ENCODE peak calls at places on chromosomes 5 and 9, in nine cellular contexts. J is psoas muscle, B is stomach, O is left lung, A is astrocyte of the spinal cord, T is kidney, F is heart right ventricle, X is cardiac muscle cell, H is A673. Y is an unnamed sample.

GRCh38 chr5:164319161-164319560 is 813.7 kb downstream of the MAT2B start:
- DNase-seq in A (no peak), T (no peak), F (no peak), O (no peak), J (no peak), H (no peak), B (no peak), X (no peak), Y (no peak)

GRCh38 chr5:96572864-96573512 is 89.2 kb upstream of the CAST start:
- DNase-seq in F (no peak), X (peak), O (no peak), A (peak), T (no peak), H (no peak), J (no peak), B (no peak), Y (peak)

GRCh38 chr5:176769911-176770310 is 40.4 kb upstream of the UNC5A start:
- DNase-seq in T (no peak), O (no peak), F (no peak), X (no peak), H (no peak), A (no peak), B (no peak), J (no peak), Y (no peak)

GRCh38 chr5:92022414-92022813 is 639.3 kb upstream of the ARRDC3 start:
- DNase-seq in T (no peak), B (no peak), X (no peak), H (no peak), O (no peak), A (no peak), J (no peak), F (no peak), Y (no peak)

GRCh38 chr9:5843450-5844249 is 10.7 kb upstream of the ERMP1 start:
- DNase-seq in X (peak), F (no peak), H (peak), J (no peak), T (peak), A (peak), O (no peak), B (no peak), Y (no peak)

GRCh38 chr5:157952374-157952685 is 93.4 kb upstream of the CLINT1 start:
- DNase-seq in T (no peak), B (no peak), H (no peak), O (no peak), X (no peak), A (no peak), J (no peak), F (no peak), Y (no peak)

GRCh38 chr5:179404321-179405053 is 59.2 kb upstream of the ADAMTS2 start:
- DNase-seq in F (no peak), B (no peak), T (peak), O (peak), J (no peak), X (peak), A (no peak), H (no peak), Y (peak)

GRCh38 chr5:112776301-112776856 is 38.7 kb downstream of the APC start:
- DNase-seq in A (peak), X (peak), B (no peak), T (no peak), O (no peak), H (no peak), J (no peak), F (no peak), Y (no peak)

GRCh38 chr5:81924467-81924866 is 47.4 kb upstream of the ATG10 start:
- DNase-seq in B (no peak), A (no peak), J (no peak), F (peak), O (no peak), T (no peak), H (no peak), X (no peak), Y (no peak)

GRCh38 chr5:173920024-173920753 is 32.0 kb downstream of the CPEB4 start:
- DNase-seq in T (no peak), H (no peak), J (no peak), B (no peak), F (no peak), O (no peak), A (no peak), X (peak), Y (no peak)

GRCh38 chr5:32709789-32710334 is 1.3 kb upstream of the NPR3 start:
- DNase-seq in T (peak), F (peak), B (peak), X (peak), H (peak), J (peak), O (peak), A (peak), Y (peak)

GRCh38 chr9:119291554-119291953 is 77.7 kb downstream of the BRINP1 start:
- DNase-seq in B (no peak), H (no peak), F (no peak), J (no peak), O (no peak), A (no peak), X (no peak), T (no peak), Y (no peak)

GRCh38 chr9:85743290-85744128 is 1.8 kb upstream of the AGTPBP1 start:
- DNase-seq in O (peak), H (peak), X (peak), J (peak), F (no peak), B (peak), T (peak), A (peak), Y (no peak)

GRCh38 chr5:93100433-93100832 is 480.6 kb downstream of the NR2F1-AS1 start:
- DNase-seq in J (no peak), X (peak), A (peak), H (no peak), F (no peak), T (no peak), B (no peak), O (no peak), Y (peak)

GRCh38 chr5:126499742-126500396 is 76.7 kb downstream of the GRAMD2B start:
- DNase-seq in B (no peak), O (no peak), F (no peak), T (no peak), H (peak), A (no peak), J (no peak), X (peak), Y (no peak)

GRCh38 chr5:1151316-1151715 is 39.5 kb upstream of the SLC12A7 start:
- DNase-seq in J (no peak), X (no peak), O (peak), A (no peak), F (no peak), H (no peak), T (no peak), B (no peak), Y (no peak)

GRCh38 chr9:35322075-35322885 is 160.5 kb downstream of the UNC13B start:
- DNase-seq in O (no peak), B (no peak), X (no peak), H (peak), T (no peak), F (no peak), J (no peak), A (no peak), Y (no peak)

GRCh38 chr5:37005946-37006540 is 129.5 kb downstream of the NIPBL start:
- DNase-seq in T (no peak), O (no peak), J (no peak), H (peak), F (no peak), B (no peak), X (peak), A (peak), Y (no peak)

GRCh38 chr5:53318303-53318702 is 162.1 kb upstream of the FST start:
- DNase-seq in A (no peak), F (no peak), B (no peak), H (no peak), X (no peak), J (no peak), O (no peak), T (no peak), Y (no peak)

GRCh38 chr9:70579686-70580085 is 165.2 kb upstream of the KLF9 start:
- DNase-seq in H (no peak), J (no peak), X (no peak), F (no peak), O (no peak), B (no peak), A (no peak), T (no peak), Y (no peak)

GRCh38 chr9:71911908-71912325 is 478 bp downstream of the C9orf85 start:
- DNase-seq in T (no peak), F (no peak), H (peak), X (peak), B (peak), A (no peak), J (peak), O (peak), Y (peak)

GRCh38 chr5:51960617-51961115 is 577.4 kb downstream of the ISL1 start:
- DNase-seq in B (no peak), T (no peak), J (no peak), X (no peak), A (no peak), O (no peak), F (no peak), H (peak), Y (no peak)

GRCh38 chr9:14347408-14348224 is 33.7 kb upstream of the NFIB start:
- DNase-seq in X (peak), H (peak), O (peak), J (peak), B (no peak), F (peak), A (peak), T (peak), Y (peak)

GRCh38 chr5:73205309-73205708 is 32.3 kb downstream of the TMEM174 start:
- DNase-seq in X (no peak), O (no peak), H (no peak), T (no peak), B (no peak), J (no peak), A (no peak), F (no peak), Y (peak)

GRCh38 chr5:76684756-76685594 is 31.0 kb upstream of the F2R start:
- DNase-seq in O (no peak), B (no peak), F (no peak), T (no peak), J (no peak), A (no peak), H (no peak), X (no peak), Y (no peak)

GRCh38 chr5:169756071-169756765 is 119.1 kb downstream of the DOCK2 start:
- DNase-seq in B (no peak), A (no peak), F (no peak), T (no peak), O (no peak), X (no peak), J (no peak), H (no peak), Y (no peak)

GRCh38 chr9:72577212-72577753 is 55.9 kb downstream of the TMC1 start:
- DNase-seq in T (no peak), X (peak), B (no peak), F (peak), O (no peak), A (peak), J (no peak), H (peak), Y (peak)

GRCh38 chr5:65461490-65461889 is 20.2 kb downstream of the ADAMTS6 start:
- DNase-seq in T (no peak), B (no peak), O (no peak), A (no peak), J (no peak), H (peak), F (no peak), X (no peak), Y (no peak)

GRCh38 chr5:154756871-154757646 is 1.9 kb downstream of the LARP1 start:
- DNase-seq in H (peak), O (peak), J (peak), F (peak), T (peak), A (no peak), B (peak), X (peak), Y (peak)

GRCh38 chr5:72191404-72191803 is 84.1 kb downstream of the MAP1B start:
- DNase-seq in J (no peak), H (no peak), A (no peak), X (no peak), T (no peak), O (no peak), B (no peak), F (no peak), Y (no peak)

GRCh38 chr5:118791986-118792734 is 196.2 kb downstream of the DTWD2 start:
- DNase-seq in T (no peak), A (peak), B (peak), O (no peak), J (no peak), X (peak), H (peak), F (peak), Y (peak)

GRCh38 chr5:179696605-179697004 is 2.2 kb upstream of the CANX start:
- DNase-seq in T (no peak), J (no peak), B (no peak), F (no peak), A (no peak), H (no peak), X (no peak), O (no peak), Y (no peak)

GRCh38 chr5:109688999-109689739 is 558 bp upstream of the MAN2A1 start:
- DNase-seq in H (peak), A (peak), J (peak), B (peak), O (peak), T (peak), F (peak), X (peak), Y (peak)

GRCh38 chr5:11143456-11144267 is 382.6 kb upstream of the DAP start:
- DNase-seq in F (no peak), X (no peak), H (no peak), B (no peak), J (no peak), O (no peak), A (peak), T (no peak), Y (no peak)

GRCh38 chr9:132673355-132673754 is 3.1 kb downstream of the GTF3C4 start:
- DNase-seq in H (peak), J (no peak), O (no peak), X (peak), F (no peak), B (no peak), A (peak), T (no peak), Y (peak)

GRCh38 chr5:169762338-169763095 is 125.4 kb downstream of the DOCK2 start:
- DNase-seq in H (peak), A (peak), T (no peak), B (no peak), X (peak), F (no peak), J (no peak), O (no peak), Y (no peak)

GRCh38 chr5:31232273-31232888 is 38.9 kb downstream of the CDH6 start:
- DNase-seq in O (no peak), B (no peak), J (no peak), T (no peak), F (peak), H (peak), X (peak), A (peak), Y (peak)

GRCh38 chr5:69006030-69006429 is 87.8 kb upstream of the SLC30A5 start:
- DNase-seq in H (no peak), F (no peak), X (no peak), T (no peak), J (no peak), B (no peak), O (no peak), A (no peak), Y (no peak)

GRCh38 chr5:38540348-38540747 is 16.1 kb downstream of the LIFR start:
- DNase-seq in T (no peak), A (no peak), F (peak), X (no peak), J (peak), B (no peak), H (no peak), O (peak), Y (no peak)

GRCh38 chr5:37889612-37890317 is 49.9 kb upstream of the GDNF start:
- DNase-seq in F (no peak), H (peak), O (no peak), A (peak), T (no peak), X (peak), B (no peak), J (no peak), Y (peak)

GRCh38 chr9:134546231-134546731 is 95.3 kb upstream of the COL5A1 start:
- DNase-seq in F (no peak), J (peak), O (peak), X (peak), H (peak), A (peak), T (peak), B (no peak), Y (peak)
- H3K4me3 ChIP-seq in F (no peak), J (no peak), O (no peak), X (no peak), H (no peak), A (no peak), T (no peak), B (no peak), Y (peak)

DNA sequence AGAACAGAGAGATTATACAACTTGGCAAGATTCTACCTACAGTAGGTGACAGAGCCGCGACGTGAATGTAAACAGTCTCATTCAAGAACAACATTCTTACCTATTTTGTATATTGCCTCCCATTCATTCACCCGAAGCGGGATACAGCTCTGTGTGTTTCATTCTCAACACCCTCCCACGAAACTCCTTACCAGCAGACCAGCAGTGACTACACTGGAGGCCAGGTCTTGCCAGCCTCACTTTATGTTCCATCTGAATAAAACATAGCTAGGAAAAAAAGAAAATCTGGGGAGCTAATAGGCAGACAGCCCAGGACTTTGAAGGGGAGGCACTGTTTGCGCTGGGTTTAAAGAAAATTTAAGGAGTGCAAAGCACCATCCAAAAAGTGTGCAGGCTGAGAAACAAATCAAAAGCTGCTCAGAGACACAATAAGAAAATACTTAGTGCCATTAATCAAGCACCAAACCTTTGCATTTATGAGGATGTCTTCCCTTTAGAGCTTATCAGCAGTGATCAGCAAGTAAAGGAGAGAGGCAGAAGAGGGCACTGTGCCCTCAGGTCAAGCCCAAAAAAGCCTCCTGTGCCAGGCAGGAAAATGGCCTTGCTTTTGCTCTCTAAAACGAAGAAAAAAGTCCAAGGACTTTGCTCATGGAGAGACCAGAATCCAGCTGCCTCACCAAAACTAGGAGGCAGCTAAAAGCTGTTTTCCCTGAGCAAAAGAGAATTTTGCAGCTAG is 295.2 kb downstream of the BNC2 start:
- DNase-seq in J (no peak), A (no peak), O (no peak), X (peak), T (no peak), F (no peak), H (no peak), B (no peak), Y (no peak)
- TF ChIP-seq CTCF in J (peak), A (no peak), O (no peak), X (no peak), T (peak), F (no peak), H (no peak), B (no peak), Y (peak)

GRCh38 chr5:14440598-14441401 is 140.8 kb upstream of the OTULINL start:
- DNase-seq in X (peak), B (no peak), F (peak), T (peak), O (no peak), J (peak), A (peak), H (peak), Y (peak)
- H3K4me3 ChIP-seq in X (no peak), B (peak), F (peak), T (peak), O (peak), J (peak), A (peak), H (peak), Y (peak)

DNA sequence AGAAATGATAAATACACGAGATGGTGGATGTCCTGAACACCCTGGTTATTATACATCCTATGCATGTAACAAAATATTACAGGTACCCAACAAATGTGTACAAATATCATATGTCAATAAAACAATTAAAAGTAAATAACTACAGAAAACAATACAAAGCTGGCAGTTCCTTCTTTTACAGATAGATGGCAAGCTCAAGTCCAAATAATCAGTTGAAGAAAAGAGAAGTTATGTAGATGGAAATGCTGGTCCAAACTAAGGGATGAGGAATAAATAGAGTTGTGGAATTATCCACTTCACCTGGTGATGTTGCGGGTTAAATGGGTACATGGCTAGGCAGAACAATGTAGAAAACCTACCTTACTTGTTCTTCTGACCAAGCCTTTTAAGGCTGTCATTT is 79.4 kb downstream of the PALM2AKAP2 start:
- DNase-seq in F (no peak), H (no peak), J (no peak), O (no peak), T (no peak), A (no peak), X (no peak), B (no peak), Y (no peak)
- TF ChIP-seq CTCF in F (peak), H (peak), J (peak), O (no peak), T (no peak), A (peak), X (peak), B (no peak), Y (peak)

GRCh38 chr9:79220246-79220645 is 351.5 kb upstream of the TLE4 start:
- DNase-seq in F (no peak), B (no peak), J (no peak), O (no peak), H (no peak), X (peak), A (no peak), T (no peak), Y (no peak)
- H3K4me3 ChIP-seq in F (no peak), B (no peak), J (no peak), O (no peak), H (no peak), X (no peak), A (no peak), T (no peak), Y (no peak)